ENCODE peak calls at places on chromosome 6, in ten cellular contexts. One of them, this sample, is unnamed.

GRCh38 chr6:3162067-3162497 is 4.7 kb upstream of the TUBB2A start:
- DNase-seq in brain microvascular endothelial cell: no peak
- DNase-seq in transverse colon: no peak
- DNase-seq in CD4-positive, CD25-positive, alpha-beta regulatory T cell: no peak
- DNase-seq in body of pancreas: peak
- DNase-seq in gastrocnemius medialis: no peak
- DNase-seq in fibroblast of lung: no peak
- DNase-seq in upper lobe of right lung: no peak
- DNase-seq in uterus: no peak
- DNase-seq in AG04450: no peak
- DNase-seq in this sample: no peak

GRCh38 chr6:47069156-47069555 is 27.0 kb upstream of the ADGRF1 start:
- DNase-seq in brain microvascular endothelial cell: no peak
- DNase-seq in transverse colon: no peak
- DNase-seq in CD4-positive, CD25-positive, alpha-beta regulatory T cell: no peak
- DNase-seq in body of pancreas: no peak
- DNase-seq in gastrocnemius medialis: no peak
- DNase-seq in fibroblast of lung: no peak
- DNase-seq in upper lobe of right lung: no peak
- DNase-seq in uterus: no peak
- DNase-seq in AG04450: no peak
- DNase-seq in this sample: no peak

GRCh38 chr6:30926644-30927043 is 5.3 kb downstream of the SFTA2 start:
- DNase-seq in brain microvascular endothelial cell: no peak
- DNase-seq in transverse colon: peak
- DNase-seq in CD4-positive, CD25-positive, alpha-beta regulatory T cell: no peak
- DNase-seq in body of pancreas: peak
- DNase-seq in gastrocnemius medialis: peak
- DNase-seq in fibroblast of lung: no peak
- DNase-seq in upper lobe of right lung: peak
- DNase-seq in uterus: no peak
- DNase-seq in AG04450: no peak
- DNase-seq in this sample: no peak

GRCh38 chr6:110682460-110682853 is 132.8 kb downstream of the CDK19 start:
- DNase-seq in brain microvascular endothelial cell: peak
- DNase-seq in transverse colon: peak
- DNase-seq in CD4-positive, CD25-positive, alpha-beta regulatory T cell: peak
- DNase-seq in body of pancreas: peak
- DNase-seq in gastrocnemius medialis: peak
- DNase-seq in fibroblast of lung: peak
- DNase-seq in upper lobe of right lung: no peak
- DNase-seq in uterus: peak
- DNase-seq in AG04450: peak
- DNase-seq in this sample: no peak

GRCh38 chr6:54988576-54988975 is 142.0 kb downstream of the FAM83B start:
- DNase-seq in brain microvascular endothelial cell: no peak
- DNase-seq in transverse colon: no peak
- DNase-seq in CD4-positive, CD25-positive, alpha-beta regulatory T cell: no peak
- DNase-seq in body of pancreas: no peak
- DNase-seq in gastrocnemius medialis: no peak
- DNase-seq in fibroblast of lung: peak
- DNase-seq in upper lobe of right lung: no peak
- DNase-seq in uterus: no peak
- DNase-seq in AG04450: no peak
- DNase-seq in this sample: no peak

GRCh38 chr6:156638581-156638980 is 138.6 kb upstream of the ARID1B start:
- DNase-seq in brain microvascular endothelial cell: no peak
- DNase-seq in transverse colon: no peak
- DNase-seq in CD4-positive, CD25-positive, alpha-beta regulatory T cell: no peak
- DNase-seq in body of pancreas: no peak
- DNase-seq in gastrocnemius medialis: no peak
- DNase-seq in fibroblast of lung: no peak
- DNase-seq in upper lobe of right lung: no peak
- DNase-seq in uterus: no peak
- DNase-seq in AG04450: no peak
- DNase-seq in this sample: no peak

GRCh38 chr6:159806021-159806458 is 6.0 kb downstream of the PNLDC1 start:
- DNase-seq in brain microvascular endothelial cell: no peak
- DNase-seq in transverse colon: no peak
- DNase-seq in CD4-positive, CD25-positive, alpha-beta regulatory T cell: no peak
- DNase-seq in body of pancreas: no peak
- DNase-seq in gastrocnemius medialis: no peak
- DNase-seq in fibroblast of lung: peak
- DNase-seq in upper lobe of right lung: no peak
- DNase-seq in uterus: no peak
- DNase-seq in AG04450: no peak
- DNase-seq in this sample: no peak

GRCh38 chr6:134446901-134447300 is 129.0 kb upstream of the SGK1 start:
- DNase-seq in brain microvascular endothelial cell: no peak
- DNase-seq in transverse colon: no peak
- DNase-seq in CD4-positive, CD25-positive, alpha-beta regulatory T cell: no peak
- DNase-seq in body of pancreas: no peak
- DNase-seq in gastrocnemius medialis: no peak
- DNase-seq in fibroblast of lung: peak
- DNase-seq in upper lobe of right lung: no peak
- DNase-seq in uterus: no peak
- DNase-seq in AG04450: no peak
- DNase-seq in this sample: no peak

GRCh38 chr6:14885471-14885987 is 360.3 kb upstream of the JARID2 start:
- DNase-seq in brain microvascular endothelial cell: no peak
- DNase-seq in transverse colon: no peak
- DNase-seq in CD4-positive, CD25-positive, alpha-beta regulatory T cell: no peak
- DNase-seq in body of pancreas: no peak
- DNase-seq in gastrocnemius medialis: no peak
- DNase-seq in fibroblast of lung: peak
- DNase-seq in upper lobe of right lung: no peak
- DNase-seq in uterus: no peak
- DNase-seq in AG04450: no peak
- DNase-seq in this sample: no peak

GRCh38 chr6:158040051-158040803 is 58.6 kb downstream of the SYNJ2 start:
- DNase-seq in brain microvascular endothelial cell: peak
- DNase-seq in transverse colon: no peak
- DNase-seq in CD4-positive, CD25-positive, alpha-beta regulatory T cell: no peak
- DNase-seq in body of pancreas: no peak
- DNase-seq in gastrocnemius medialis: peak
- DNase-seq in fibroblast of lung: peak
- DNase-seq in upper lobe of right lung: peak
- DNase-seq in uterus: peak
- DNase-seq in AG04450: peak
- DNase-seq in this sample: no peak

GRCh38 chr6:145238787-145239186 is 496.5 kb downstream of the EPM2A start:
- DNase-seq in brain microvascular endothelial cell: no peak
- DNase-seq in transverse colon: no peak
- DNase-seq in CD4-positive, CD25-positive, alpha-beta regulatory T cell: no peak
- DNase-seq in body of pancreas: no peak
- DNase-seq in gastrocnemius medialis: no peak
- DNase-seq in fibroblast of lung: no peak
- DNase-seq in upper lobe of right lung: no peak
- DNase-seq in uterus: no peak
- DNase-seq in AG04450: no peak
- DNase-seq in this sample: no peak

GRCh38 chr6:145233955-145234354 is 501.4 kb downstream of the EPM2A start:
- DNase-seq in brain microvascular endothelial cell: no peak
- DNase-seq in transverse colon: no peak
- DNase-seq in CD4-positive, CD25-positive, alpha-beta regulatory T cell: no peak
- DNase-seq in body of pancreas: no peak
- DNase-seq in gastrocnemius medialis: no peak
- DNase-seq in fibroblast of lung: no peak
- DNase-seq in upper lobe of right lung: no peak
- DNase-seq in uterus: no peak
- DNase-seq in AG04450: no peak
- DNase-seq in this sample: no peak

GRCh38 chr6:145241039-145241438 is 494.3 kb downstream of the EPM2A start:
- DNase-seq in brain microvascular endothelial cell: peak
- DNase-seq in transverse colon: no peak
- DNase-seq in CD4-positive, CD25-positive, alpha-beta regulatory T cell: no peak
- DNase-seq in body of pancreas: no peak
- DNase-seq in gastrocnemius medialis: no peak
- DNase-seq in fibroblast of lung: peak
- DNase-seq in upper lobe of right lung: no peak
- DNase-seq in uterus: no peak
- DNase-seq in AG04450: peak
- DNase-seq in this sample: no peak

DNA sequence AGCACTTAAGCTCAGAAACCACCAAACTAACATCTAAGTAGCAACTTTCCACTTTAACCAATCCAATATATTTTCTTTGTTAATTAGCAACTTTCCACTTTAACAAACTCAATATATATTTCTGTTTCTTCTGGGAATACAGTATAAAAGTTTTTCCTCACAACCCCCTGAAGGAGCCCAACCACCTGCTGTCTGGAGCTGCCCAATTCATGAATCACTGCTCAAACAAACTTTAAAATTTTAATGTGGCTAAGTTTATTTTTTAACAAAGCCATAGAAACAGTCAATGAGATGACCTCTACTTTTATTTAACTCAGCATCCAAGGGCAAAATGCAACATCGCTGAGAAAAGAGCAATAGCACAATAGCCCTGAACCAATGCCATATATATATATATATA is 500.1 kb downstream of the EPM2A start:
- DNase-seq in brain microvascular endothelial cell: no peak
- DNase-seq in transverse colon: no peak
- DNase-seq in CD4-positive, CD25-positive, alpha-beta regulatory T cell: no peak
- DNase-seq in body of pancreas: no peak
- DNase-seq in gastrocnemius medialis: no peak
- DNase-seq in fibroblast of lung: no peak
- DNase-seq in upper lobe of right lung: no peak
- DNase-seq in uterus: no peak
- DNase-seq in AG04450: no peak
- DNase-seq in this sample: no peak
- H3K27ac ChIP-seq in brain microvascular endothelial cell: no peak
- H3K27ac ChIP-seq in transverse colon: no peak
- H3K27ac ChIP-seq in CD4-positive, CD25-positive, alpha-beta regulatory T cell: no peak
- H3K27ac ChIP-seq in body of pancreas: no peak
- H3K27ac ChIP-seq in gastrocnemius medialis: no peak
- H3K27ac ChIP-seq in fibroblast of lung: no peak
- H3K27ac ChIP-seq in upper lobe of right lung: no peak
- H3K27ac ChIP-seq in uterus: no peak
- H3K27ac ChIP-seq in AG04450: no peak
- H3K27ac ChIP-seq in this sample: no peak

GRCh38 chr6:32186496-32186840 is 2.4 kb upstream of the AGER start:
- DNase-seq in brain microvascular endothelial cell: no peak
- DNase-seq in transverse colon: no peak
- DNase-seq in CD4-positive, CD25-positive, alpha-beta regulatory T cell: no peak
- DNase-seq in body of pancreas: no peak
- DNase-seq in gastrocnemius medialis: no peak
- DNase-seq in fibroblast of lung: no peak
- DNase-seq in upper lobe of right lung: no peak
- DNase-seq in uterus: no peak
- DNase-seq in AG04450: no peak
- DNase-seq in this sample: no peak
- H3K27ac ChIP-seq in brain microvascular endothelial cell: no peak
- H3K27ac ChIP-seq in transverse colon: peak
- H3K27ac ChIP-seq in CD4-positive, CD25-positive, alpha-beta regulatory T cell: peak
- H3K27ac ChIP-seq in body of pancreas: peak
- H3K27ac ChIP-seq in gastrocnemius medialis: peak
- H3K27ac ChIP-seq in fibroblast of lung: peak
- H3K27ac ChIP-seq in upper lobe of right lung: peak
- H3K27ac ChIP-seq in uterus: peak
- H3K27ac ChIP-seq in AG04450: peak
- H3K27ac ChIP-seq in this sample: no peak

GRCh38 chr6:151067684-151068596 is 171.8 kb upstream of the AKAP12 start:
- DNase-seq in brain microvascular endothelial cell: peak
- DNase-seq in transverse colon: peak
- DNase-seq in CD4-positive, CD25-positive, alpha-beta regulatory T cell: no peak
- DNase-seq in body of pancreas: peak
- DNase-seq in gastrocnemius medialis: peak
- DNase-seq in fibroblast of lung: peak
- DNase-seq in upper lobe of right lung: no peak
- DNase-seq in uterus: peak
- DNase-seq in AG04450: peak
- DNase-seq in this sample: no peak

GRCh38 chr6:151070666-151071065 is 169.1 kb upstream of the AKAP12 start:
- DNase-seq in brain microvascular endothelial cell: peak
- DNase-seq in transverse colon: no peak
- DNase-seq in CD4-positive, CD25-positive, alpha-beta regulatory T cell: no peak
- DNase-seq in body of pancreas: no peak
- DNase-seq in gastrocnemius medialis: no peak
- DNase-seq in fibroblast of lung: peak
- DNase-seq in upper lobe of right lung: no peak
- DNase-seq in uterus: no peak
- DNase-seq in AG04450: peak
- DNase-seq in this sample: no peak

GRCh38 chr6:151069641-151070040 is 170.1 kb upstream of the AKAP12 start:
- DNase-seq in brain microvascular endothelial cell: no peak
- DNase-seq in transverse colon: no peak
- DNase-seq in CD4-positive, CD25-positive, alpha-beta regulatory T cell: no peak
- DNase-seq in body of pancreas: no peak
- DNase-seq in gastrocnemius medialis: no peak
- DNase-seq in fibroblast of lung: no peak
- DNase-seq in upper lobe of right lung: no peak
- DNase-seq in uterus: no peak
- DNase-seq in AG04450: no peak
- DNase-seq in this sample: no peak

GRCh38 chr6:151071295-151071694 is 168.5 kb upstream of the AKAP12 start:
- DNase-seq in brain microvascular endothelial cell: peak
- DNase-seq in transverse colon: no peak
- DNase-seq in CD4-positive, CD25-positive, alpha-beta regulatory T cell: no peak
- DNase-seq in body of pancreas: peak
- DNase-seq in gastrocnemius medialis: peak
- DNase-seq in fibroblast of lung: peak
- DNase-seq in upper lobe of right lung: no peak
- DNase-seq in uterus: peak
- DNase-seq in AG04450: peak
- DNase-seq in this sample: no peak

GRCh38 chr6:151068761-151069312 is 170.9 kb upstream of the AKAP12 start:
- DNase-seq in brain microvascular endothelial cell: peak
- DNase-seq in transverse colon: no peak
- DNase-seq in CD4-positive, CD25-positive, alpha-beta regulatory T cell: no peak
- DNase-seq in body of pancreas: no peak
- DNase-seq in gastrocnemius medialis: no peak
- DNase-seq in fibroblast of lung: peak
- DNase-seq in upper lobe of right lung: no peak
- DNase-seq in uterus: no peak
- DNase-seq in AG04450: no peak
- DNase-seq in this sample: no peak
- H3K27ac ChIP-seq in brain microvascular endothelial cell: peak
- H3K27ac ChIP-seq in transverse colon: peak
- H3K27ac ChIP-seq in CD4-positive, CD25-positive, alpha-beta regulatory T cell: no peak
- H3K27ac ChIP-seq in body of pancreas: peak
- H3K27ac ChIP-seq in gastrocnemius medialis: peak
- H3K27ac ChIP-seq in fibroblast of lung: peak
- H3K27ac ChIP-seq in upper lobe of right lung: peak
- H3K27ac ChIP-seq in uterus: peak
- H3K27ac ChIP-seq in AG04450: peak
- H3K27ac ChIP-seq in this sample: no peak

DNA sequence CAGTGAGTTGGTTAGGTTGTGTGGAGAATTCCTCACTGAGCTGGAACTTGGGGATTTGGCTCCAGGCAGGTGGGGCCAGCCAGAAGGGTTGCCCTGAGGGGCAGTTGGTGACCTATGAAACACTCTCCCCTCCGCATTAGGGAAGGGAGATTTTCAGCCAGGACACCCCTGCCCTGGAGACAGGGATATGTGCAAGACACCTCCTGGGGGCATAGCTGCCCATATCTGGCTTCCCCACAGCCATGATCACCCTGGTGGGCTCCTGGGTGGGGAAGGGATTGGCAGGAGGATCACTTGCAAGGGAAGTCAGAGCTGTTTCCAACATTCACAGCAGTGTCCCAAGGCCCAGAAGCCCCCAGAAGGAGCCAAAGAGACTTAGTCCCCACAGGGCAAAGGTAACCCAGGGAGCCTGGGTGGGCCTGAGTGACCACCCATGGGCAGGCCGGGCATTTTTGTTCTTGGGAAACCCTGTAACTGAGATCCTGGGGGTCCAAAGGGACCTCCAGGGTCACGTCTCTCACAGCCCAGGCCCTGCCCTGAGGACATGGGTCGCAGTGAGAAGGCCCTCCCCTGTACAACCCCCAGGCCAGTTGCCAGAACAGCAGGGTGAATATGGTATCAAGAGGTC is 145.8 kb downstream of the MRPL14 start:
- DNase-seq in brain microvascular endothelial cell: no peak
- DNase-seq in transverse colon: no peak
- DNase-seq in CD4-positive, CD25-positive, alpha-beta regulatory T cell: no peak
- DNase-seq in body of pancreas: no peak
- DNase-seq in gastrocnemius medialis: no peak
- DNase-seq in fibroblast of lung: no peak
- DNase-seq in upper lobe of right lung: no peak
- DNase-seq in uterus: no peak
- DNase-seq in AG04450: no peak
- DNase-seq in this sample: no peak
- H3K27ac ChIP-seq in brain microvascular endothelial cell: no peak
- H3K27ac ChIP-seq in transverse colon: no peak
- H3K27ac ChIP-seq in CD4-positive, CD25-positive, alpha-beta regulatory T cell: no peak
- H3K27ac ChIP-seq in body of pancreas: no peak
- H3K27ac ChIP-seq in gastrocnemius medialis: no peak
- H3K27ac ChIP-seq in fibroblast of lung: no peak
- H3K27ac ChIP-seq in upper lobe of right lung: no peak
- H3K27ac ChIP-seq in uterus: no peak
- H3K27ac ChIP-seq in AG04450: no peak
- H3K27ac ChIP-seq in this sample: no peak

This sample was measured in caudate nucleus.